ENCODE peak calls at places on chromosomes 3 and 15, in eight cellular contexts. C, Z, S, H, F, P, Y and A are unnamed samples.

GRCh38 chr3:191952186-191952585 is 491.2 kb downstream of the PYDC2 start:
- DNase-seq in Z (no peak), F (no peak), H (no peak), Y (no peak), C (no peak), S (no peak), P (no peak), A (no peak)

GRCh38 chr15:35692256-35692867 is 146.4 kb upstream of the DPH6 start:
- DNase-seq in H (no peak), C (no peak), Z (peak), S (no peak), Y (no peak), F (no peak), P (no peak), A (no peak)

GRCh38 chr3:114011059-114011797 is 45.1 kb downstream of the CCDC191 start:
- DNase-seq in P (no peak), Z (no peak), Y (no peak), S (no peak), H (no peak), C (no peak), F (no peak), A (no peak)

GRCh38 chr3:170483485-170484262 is 65.0 kb downstream of the CLDN11 start:
- DNase-seq in Z (no peak), P (no peak), S (peak), F (no peak), H (no peak), Y (no peak), C (no peak), A (no peak)

GRCh38 chr3:37768107-37768809 is 93.4 kb upstream of the CTDSPL start:
- DNase-seq in Z (peak), H (no peak), P (peak), C (no peak), F (no peak), Y (no peak), S (no peak), A (peak)

GRCh38 chr3:53845103-53845880 is 927 bp downstream of the CHDH start:
- DNase-seq in Y (no peak), P (peak), C (peak), F (peak), H (peak), Z (peak), S (peak), A (peak)

GRCh38 chr3:46284981-46285683 is 42.9 kb downstream of the CCR3 start:
- DNase-seq in C (no peak), H (no peak), S (no peak), P (no peak), Z (no peak), Y (no peak), F (peak), A (no peak)

GRCh38 chr15:65981837-65982696 is 112.8 kb downstream of the RAB11A start:
- DNase-seq in F (no peak), C (peak), P (no peak), Z (no peak), S (peak), H (no peak), Y (no peak), A (peak)

GRCh38 chr3:196772897-196773296 is 33.2 kb downstream of the PAK2 start:
- DNase-seq in Y (no peak), Z (no peak), C (no peak), S (no peak), F (no peak), P (no peak), H (no peak), A (no peak)

GRCh38 chr3:159455741-159456181 is 532.9 kb upstream of the IL12A start:
- DNase-seq in P (no peak), H (no peak), Y (no peak), Z (no peak), C (no peak), S (no peak), F (no peak), A (no peak)

GRCh38 chr15:37773111-37773860 is 161.2 kb upstream of the TMCO5A start:
- DNase-seq in C (no peak), P (no peak), S (no peak), Y (no peak), H (no peak), F (no peak), Z (peak), A (no peak)

GRCh38 chr15:74812533-74812932 is at the start of gene LMAN1L:
- DNase-seq in F (no peak), C (no peak), H (no peak), P (no peak), Y (no peak), S (no peak), Z (no peak), A (no peak)

GRCh38 chr15:85541744-85542143 is 161.3 kb downstream of the AKAP13 start:
- DNase-seq in Z (peak), P (no peak), S (no peak), F (no peak), H (no peak), C (no peak), Y (no peak), A (peak)

GRCh38 chr3:139020868-139021234 is at the start of gene PRR23B:
- DNase-seq in S (peak), P (no peak), Y (no peak), C (no peak), F (no peak), Z (no peak), H (no peak), A (no peak)

GRCh38 chr15:43880406-43881184 is 53.8 kb downstream of the WDR76 start:
- DNase-seq in P (no peak), F (no peak), S (no peak), Z (peak), C (no peak), H (no peak), Y (no peak), A (no peak)

GRCh38 chr15:96410175-96411055 is 79.9 kb downstream of the NR2F2 start:
- DNase-seq in H (no peak), Y (no peak), C (no peak), P (no peak), F (no peak), S (no peak), Z (no peak), A (peak)

GRCh38 chr15:96406701-96407100 is 76.2 kb downstream of the NR2F2 start:
- DNase-seq in P (no peak), H (no peak), F (no peak), Z (no peak), S (no peak), C (no peak), Y (no peak), A (no peak)

GRCh38 chr15:96409231-96410138 is 79.0 kb downstream of the NR2F2 start:
- DNase-seq in S (peak), Y (no peak), H (no peak), Z (no peak), P (no peak), C (no peak), F (no peak), A (no peak)

GRCh38 chr15:96407482-96407881 is 77.0 kb downstream of the NR2F2 start:
- DNase-seq in S (no peak), Z (no peak), H (no peak), P (no peak), C (no peak), F (no peak), Y (no peak), A (no peak)

DNA sequence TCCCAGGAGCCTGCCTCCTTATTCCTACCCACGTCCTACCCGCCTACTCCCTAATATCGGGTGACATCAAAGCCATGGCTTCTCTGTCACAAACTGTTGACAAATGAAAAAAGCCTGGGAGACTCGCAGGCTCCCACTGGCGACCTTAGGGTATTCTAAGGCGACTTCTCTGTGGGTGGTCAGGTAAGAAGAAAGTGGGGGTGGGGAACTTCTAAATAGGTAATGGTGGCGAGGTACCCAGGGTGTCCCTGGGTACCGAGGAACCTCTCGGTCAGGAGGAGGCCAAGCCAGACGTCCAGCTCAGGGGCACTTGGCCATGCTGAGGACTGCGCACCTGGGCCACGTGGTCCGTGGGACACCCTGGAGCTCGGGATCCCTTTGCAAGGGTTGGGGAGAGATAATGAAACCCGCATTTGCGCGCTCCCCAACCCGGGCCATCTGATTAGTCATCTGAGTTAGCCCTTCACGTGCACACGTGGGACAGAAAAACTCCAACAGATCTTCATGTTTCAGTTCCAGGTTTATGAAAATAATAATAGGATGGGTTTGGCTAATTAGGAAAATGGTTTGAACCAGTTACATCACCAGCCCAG is 78.2 kb downstream of the NR2F2 start:
- DNase-seq in Y (no peak), P (no peak), H (no peak), Z (no peak), S (no peak), C (no peak), F (no peak), A (no peak)
- H3K4me3 ChIP-seq in Y (peak), P (no peak), H (no peak), Z (no peak), S (peak), C (no peak), F (peak), A (no peak)

DNA sequence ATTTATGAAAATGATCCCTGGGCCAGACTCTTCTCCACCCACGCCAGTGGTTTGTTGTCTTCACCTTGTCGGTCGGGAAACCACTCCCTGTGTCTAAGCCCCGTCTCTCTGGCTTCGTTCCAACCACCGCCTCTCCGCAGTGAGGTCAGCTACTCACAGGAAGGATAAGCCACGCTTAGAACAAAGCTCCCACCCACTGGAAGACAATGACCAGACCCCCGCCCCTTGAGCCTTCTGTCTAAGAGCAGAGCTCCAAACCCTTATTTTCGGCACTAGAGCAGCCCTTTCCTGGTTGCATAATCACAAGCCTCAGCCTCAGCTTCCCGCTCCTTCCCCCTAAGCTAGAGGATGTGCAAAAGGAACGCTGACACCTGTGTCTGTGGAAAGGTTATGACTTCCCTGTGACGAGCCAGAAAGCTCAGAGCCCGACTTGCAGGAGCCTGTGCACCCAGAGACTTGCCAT is 114.9 kb upstream of the MEF2A start:
- DNase-seq in P (peak), S (peak), H (peak), Y (peak), F (peak), C (no peak), Z (peak), A (peak)
- H3K4me3 ChIP-seq in P (no peak), S (no peak), H (no peak), Y (no peak), F (no peak), C (no peak), Z (no peak), A (no peak)

GRCh38 chr15:50884583-50884982 is 23.9 kb upstream of the AP4E1 start:
- DNase-seq in H (no peak), F (no peak), Z (peak), C (no peak), Y (no peak), P (no peak), S (no peak), A (peak)
- H3K4me3 ChIP-seq in H (no peak), F (no peak), Z (no peak), C (no peak), Y (no peak), P (no peak), S (no peak), A (no peak)

DNA sequence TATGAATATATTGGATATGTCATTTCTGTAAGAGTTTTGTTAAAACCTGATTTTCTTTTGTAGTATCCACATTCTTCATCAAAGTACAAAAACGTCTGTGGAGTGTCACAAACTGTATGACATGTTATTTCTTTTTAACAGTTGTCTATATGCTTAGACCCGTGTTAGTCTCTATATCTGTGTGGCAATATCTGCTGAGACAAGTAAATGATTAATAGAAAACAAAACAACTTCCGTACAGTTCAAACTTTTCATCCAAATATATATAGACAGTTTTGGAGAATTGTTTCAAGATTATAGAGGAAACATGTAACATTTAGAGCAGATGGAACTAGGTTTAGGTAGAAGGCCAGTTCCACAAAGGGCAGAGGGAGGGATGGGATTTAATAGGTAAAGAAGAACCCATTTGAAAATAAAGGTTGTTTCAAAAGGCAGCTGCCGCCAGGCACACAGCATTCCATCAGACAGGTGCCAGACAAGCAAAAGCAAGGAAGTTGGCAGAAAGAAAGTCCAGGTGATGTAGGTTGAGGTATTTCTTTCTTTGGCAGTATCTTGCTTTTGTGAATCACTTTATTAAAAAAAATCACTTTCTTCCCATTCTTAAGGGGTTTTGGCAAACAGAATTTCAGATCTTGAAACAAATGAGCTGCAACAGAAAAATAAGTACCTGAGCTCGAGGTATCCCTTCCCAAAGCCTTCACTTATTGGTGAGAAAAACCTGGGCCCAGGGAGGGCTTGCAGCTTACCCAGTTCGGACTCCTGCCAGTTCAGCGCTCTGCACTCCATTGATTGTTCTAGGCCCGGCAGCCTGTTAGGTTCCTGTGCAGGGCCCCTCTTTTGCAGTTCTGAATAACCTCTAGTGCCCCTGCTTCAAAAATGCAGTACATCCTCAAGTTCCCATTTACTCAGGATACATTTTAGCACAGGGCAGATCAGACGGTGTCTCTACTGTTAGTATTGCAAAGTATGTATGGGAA is 49.1 kb downstream of the LRRN1 start:
- DNase-seq in S (no peak), H (no peak), F (no peak), Y (no peak), P (no peak), C (no peak), Z (no peak), A (no peak)
- H3K4me3 ChIP-seq in S (no peak), H (no peak), F (no peak), Y (no peak), P (no peak), C (no peak), Z (no peak), A (no peak)

DNA sequence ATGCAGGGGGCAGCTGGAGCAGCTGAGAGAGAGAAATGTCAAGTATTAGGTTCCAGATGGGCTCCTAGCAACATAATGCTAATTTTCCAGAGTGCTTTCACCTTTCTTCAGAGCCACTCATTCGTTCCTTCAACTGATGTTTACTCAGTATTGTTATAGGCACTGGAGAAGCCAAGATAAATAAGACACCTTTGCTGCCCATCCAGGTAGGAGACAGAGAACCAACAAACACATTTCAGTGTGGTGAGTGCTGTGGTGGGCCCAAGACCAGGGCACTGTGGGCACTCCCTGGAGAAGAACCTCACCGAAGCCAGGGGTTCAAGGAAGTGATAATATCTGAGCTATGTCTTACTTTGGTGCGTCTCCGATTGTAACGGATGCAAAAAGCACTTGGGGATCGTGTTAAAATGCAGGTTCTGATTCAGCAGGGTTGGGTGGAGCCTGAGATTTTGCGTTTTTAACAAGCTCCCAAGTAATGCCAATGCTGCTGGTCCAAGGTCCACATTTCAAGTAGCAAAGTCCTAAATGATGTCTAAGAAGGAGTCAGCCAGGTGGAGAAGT is 42.0 kb upstream of the PLCL2 start:
- DNase-seq in F (no peak), C (no peak), Z (no peak), H (no peak), P (no peak), Y (no peak), S (no peak), A (no peak)
- H3K4me3 ChIP-seq in F (peak), C (no peak), Z (no peak), H (no peak), P (no peak), Y (no peak), S (no peak), A (no peak)

DNA sequence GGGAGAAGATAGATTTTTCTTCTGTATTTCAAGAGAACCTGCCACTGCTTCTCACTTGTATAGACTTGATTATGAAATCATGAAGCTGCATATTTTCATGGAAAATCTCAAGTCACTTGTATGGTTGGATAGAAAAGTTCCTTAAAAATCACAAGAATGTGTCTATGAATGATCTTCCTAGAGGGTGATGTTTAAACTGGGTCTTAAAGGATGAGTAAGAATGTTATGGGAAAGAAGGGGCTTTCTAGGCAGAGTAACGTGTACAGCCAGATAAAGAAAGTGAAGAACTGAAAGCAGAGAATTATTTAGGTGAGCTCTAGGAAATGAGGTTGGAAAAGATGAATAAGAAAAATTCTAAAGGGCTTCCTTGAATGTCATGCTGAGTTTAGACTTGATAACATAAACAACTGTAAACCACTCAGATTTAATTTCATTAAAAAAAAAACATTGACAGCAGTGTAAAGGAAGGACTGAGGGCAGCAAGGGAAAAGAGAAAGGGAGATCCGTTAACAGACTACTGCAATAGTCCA is 4.9 kb downstream of the CD47 start:
- DNase-seq in H (no peak), P (no peak), S (no peak), F (no peak), C (no peak), Y (no peak), Z (peak), A (no peak)
- H3K4me3 ChIP-seq in H (no peak), P (no peak), S (no peak), F (no peak), C (no peak), Y (no peak), Z (no peak), A (no peak)

GRCh38 chr15:77342767-77343166 is 77.1 kb downstream of the PEAK1 start:
- DNase-seq in Y (no peak), C (no peak), Z (peak), P (no peak), F (no peak), S (no peak), H (no peak), A (no peak)

GRCh38 chr15:77347197-77347596 is 72.7 kb downstream of the PEAK1 start:
- DNase-seq in Y (no peak), C (no peak), Z (peak), S (no peak), P (no peak), H (no peak), F (no peak), A (no peak)

DNA sequence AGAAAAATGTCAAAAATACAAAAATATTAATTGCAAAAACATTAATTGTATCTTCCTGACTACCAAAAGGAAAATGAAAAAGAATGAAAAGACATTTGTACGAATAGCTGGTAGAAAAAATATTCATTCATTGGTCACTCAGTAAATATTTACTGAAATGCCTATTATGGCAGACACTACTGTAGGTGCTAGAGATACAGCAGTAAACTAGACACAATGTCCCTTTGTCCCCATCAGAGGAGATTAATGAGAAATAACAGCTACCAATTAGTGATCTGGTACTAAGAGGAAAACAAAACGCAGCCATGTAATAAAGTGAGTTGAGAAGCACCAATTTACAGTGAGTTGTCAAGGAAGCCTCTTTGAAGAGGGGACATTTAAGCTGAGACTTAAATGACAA is 73.3 kb downstream of the PEAK1 start:
- DNase-seq in Z (no peak), F (no peak), Y (no peak), H (no peak), C (no peak), S (no peak), P (no peak), A (no peak)
- H3K4me3 ChIP-seq in Z (no peak), F (no peak), Y (no peak), H (no peak), C (no peak), S (no peak), P (no peak), A (no peak)